ENCODE peak calls at places on chromosomes 2 and 18, in eight cellular contexts. R, K, E, N, U, X, M and J are unnamed samples.

GRCh38 chr18:34773961-34774754 is 64.1 kb downstream of the DTNA start:
- DNase-seq in K (no peak), M (peak), E (peak), U (no peak), N (no peak), R (peak), X (no peak), J (no peak)

GRCh38 chr2:160492401-160493226 is 993 bp downstream of the RBMS1 start:
- DNase-seq in E (peak), X (peak), N (no peak), U (peak), K (peak), M (no peak), R (peak), J (peak)

GRCh38 chr2:20180676-20181648 is 44.0 kb downstream of the SDC1 start:
- DNase-seq in M (no peak), N (no peak), X (no peak), R (no peak), K (no peak), U (no peak), E (no peak), J (no peak)

GRCh38 chr2:238135601-238136150 is 2.8 kb upstream of the KLHL30 start:
- DNase-seq in K (no peak), E (no peak), M (no peak), U (no peak), X (no peak), R (no peak), N (no peak), J (no peak)

GRCh38 chr2:214076527-214076926 is 334.3 kb upstream of the VWC2L start:
- DNase-seq in R (no peak), X (no peak), E (no peak), U (no peak), K (no peak), M (no peak), N (no peak), J (no peak)

GRCh38 chr2:240141736-240142135 is 1.3 kb upstream of the OTOS start:
- DNase-seq in N (no peak), E (no peak), X (no peak), U (no peak), R (no peak), K (no peak), M (no peak), J (no peak)

GRCh38 chr2:154588838-154589237 is 109.7 kb upstream of the KCNJ3 start:
- DNase-seq in N (no peak), X (no peak), K (no peak), E (no peak), U (no peak), M (no peak), R (no peak), J (no peak)

GRCh38 chr2:9264301-9264700 is 57.7 kb downstream of the ASAP2 start:
- DNase-seq in K (no peak), M (no peak), U (no peak), E (no peak), N (no peak), R (no peak), X (no peak), J (no peak)

GRCh38 chr2:121804997-121805766 is 49.7 kb downstream of the TSN start:
- DNase-seq in X (no peak), U (peak), N (no peak), R (no peak), M (no peak), E (no peak), K (no peak), J (no peak)

GRCh38 chr2:217026570-217026969 is 166.7 kb upstream of the TNP1 start:
- DNase-seq in M (no peak), E (no peak), X (no peak), K (no peak), R (no peak), U (no peak), N (no peak), J (no peak)

GRCh38 chr2:223477318-223477717 is 124.8 kb downstream of the SCG2 start:
- DNase-seq in X (no peak), K (no peak), U (no peak), N (no peak), E (no peak), R (no peak), M (no peak), J (no peak)

GRCh38 chr2:149989447-149990063 is 402.0 kb upstream of the MMADHC start:
- DNase-seq in M (peak), X (no peak), N (no peak), U (no peak), K (no peak), R (no peak), E (peak), J (no peak)

GRCh38 chr2:222709191-222709891 is 37.9 kb downstream of the MOGAT1 start:
- DNase-seq in U (no peak), K (peak), R (peak), M (peak), X (no peak), E (peak), N (no peak), J (peak)

GRCh38 chr2:190535119-190535439 is 557 bp upstream of the NEMP2 start:
- DNase-seq in E (no peak), K (no peak), U (no peak), R (no peak), X (no peak), M (peak), N (no peak), J (no peak)

GRCh38 chr2:240224676-240225075 is 84.2 kb upstream of the OTOS start:
- DNase-seq in E (peak), R (no peak), M (no peak), N (no peak), K (no peak), U (no peak), X (no peak), J (no peak)

GRCh38 chr2:170218456-170218855 is 40.5 kb downstream of the MYO3B start:
- DNase-seq in E (no peak), K (no peak), U (no peak), N (no peak), R (no peak), M (no peak), X (no peak), J (no peak)

GRCh38 chr2:179543361-179543901 is 278.8 kb upstream of the SESTD1 start:
- DNase-seq in E (no peak), K (no peak), M (no peak), U (no peak), N (no peak), R (no peak), X (no peak), J (no peak)